ENCODE peak calls at places on chromosomes 2 and 18, in four cellular contexts. W, T, G and A are unnamed samples. For H3K4me1, the result is how much of the 10 kb centered on the place peaks cover.

GRCh38 chr18:29979884-29980283 is 1062.7 kb downstream of the DSC3 start:
- DNase-seq in W (no peak), T (no peak), G (no peak), A (no peak)

GRCh38 chr2:84815146-84815545 is 65.7 kb downstream of the TRABD2A start:
- DNase-seq in W (no peak), T (no peak), G (no peak), A (no peak)

GRCh38 chr2:56168163-56168562 is 15.6 kb upstream of the CCDC85A start:
- DNase-seq in W (no peak), T (no peak), G (no peak), A (no peak)

GRCh38 chr2:137252934-137253333 is 487.6 kb downstream of the THSD7B start:
- DNase-seq in W (no peak), T (no peak), G (no peak), A (no peak)

GRCh38 chr2:118310016-118310877 is 222.0 kb downstream of the INSIG2 start:
- DNase-seq in W (peak), T (peak), G (peak), A (peak)

GRCh38 chr2:38997784-38998183 is 108.1 kb downstream of the ARHGEF33 start:
- DNase-seq in W (no peak), T (no peak), G (no peak), A (no peak)

GRCh38 chr2:88733155-88733902 is 41.9 kb downstream of the RPIA start:
- DNase-seq in W (no peak), T (no peak), G (no peak), A (no peak)

GRCh38 chr2:215903208-215903607 is 110.1 kb downstream of the MREG start:
- DNase-seq in W (no peak), T (no peak), G (no peak), A (no peak)

GRCh38 chr2:71151620-71152019 is 21.2 kb downstream of the MPHOSPH10 start:
- DNase-seq in W (no peak), T (no peak), G (no peak), A (no peak)

GRCh38 chr18:45687617-45688016 is 36.4 kb upstream of the SLC14A1 start:
- DNase-seq in W (no peak), T (no peak), G (no peak), A (peak)

GRCh38 chr2:238700506-238701050 is 147.3 kb upstream of the TWIST2 start:
- DNase-seq in W (peak), T (no peak), G (no peak), A (no peak)

GRCh38 chr18:394276-394996 is 106.1 kb downstream of the COLEC12 start:
- DNase-seq in W (no peak), T (no peak), G (no peak), A (no peak)

GRCh38 chr18:10739152-10739551 is 213.3 kb downstream of the NAPG start:
- DNase-seq in W (no peak), T (no peak), G (no peak), A (no peak)

GRCh38 chr2:189161894-189162293 is 17.7 kb downstream of the COL5A2 start:
- DNase-seq in W (no peak), T (no peak), G (no peak), A (no peak)

GRCh38 chr2:26585100-26585499 is 56.1 kb downstream of the CIB4 start:
- DNase-seq in W (no peak), T (no peak), G (no peak), A (no peak)

GRCh38 chr18:8706545-8706980 is 1.2 kb downstream of the MTCL1 start:
- DNase-seq in W (no peak), T (no peak), G (no peak), A (no peak)

GRCh38 chr2:28344756-28345291 is 47.8 kb upstream of the FOSL2 start:
- DNase-seq in W (no peak), T (no peak), G (no peak), A (peak)

GRCh38 chr2:226403360-226403759 is 396.3 kb downstream of the IRS1 start:
- DNase-seq in W (no peak), T (no peak), G (no peak), A (no peak)

GRCh38 chr18:78994000-78994399 is 14.4 kb downstream of the SALL3 start:
- DNase-seq in W (no peak), T (no peak), G (no peak), A (no peak)

GRCh38 chr2:221346411-221346810 is 225.7 kb downstream of the EPHA4 start:
- DNase-seq in W (no peak), T (no peak), G (no peak), A (no peak)

GRCh38 chr2:224925822-224926124 is 116.5 kb downstream of the DOCK10 start:
- DNase-seq in W (no peak), T (no peak), G (no peak), A (no peak)

GRCh38 chr2:231452799-231453508 is 11.3 kb downstream of the NCL start:
- DNase-seq in W (no peak), T (no peak), G (no peak), A (no peak)

GRCh38 chr2:173831312-173832229 is 133.6 kb downstream of the SP3 start:
- DNase-seq in W (peak), T (no peak), G (no peak), A (no peak)

GRCh38 chr2:233990261-233990798 is 60.2 kb upstream of the SPP2 start:
- DNase-seq in W (no peak), T (peak), G (peak), A (peak)

GRCh38 chr18:7624697-7625096 is 57.6 kb downstream of the PTPRM start:
- DNase-seq in W (no peak), T (no peak), G (no peak), A (no peak)

GRCh38 chr2:214481204-214481603 is 70.3 kb downstream of the VWC2L start:
- DNase-seq in W (no peak), T (no peak), G (no peak), A (no peak)

GRCh38 chr2:32865399-32866068 is 81.2 kb upstream of the LTBP1 start:
- DNase-seq in W (no peak), T (no peak), G (no peak), A (no peak)

GRCh38 chr2:42879116-42879705 is 86.8 kb upstream of the HAAO start:
- DNase-seq in W (no peak), T (no peak), G (no peak), A (no peak)

GRCh38 chr2:170714156-170715061 is 728 bp upstream of the SP5 start:
- DNase-seq in W (no peak), T (no peak), G (peak), A (no peak)

GRCh38 chr2:189060096-189060642 is 86.0 kb downstream of the COL3A1 start:
- DNase-seq in W (no peak), T (no peak), G (no peak), A (no peak)

GRCh38 chr2:170362895-170363582 is 185.1 kb downstream of the MYO3B start:
- DNase-seq in W (peak), T (no peak), G (no peak), A (no peak)

GRCh38 chr18:44733069-44733753 is 52.5 kb downstream of the SETBP1 start:
- DNase-seq in W (peak), T (no peak), G (no peak), A (no peak)

GRCh38 chr2:124258481-124258880 is 233.4 kb downstream of the CNTNAP5 start:
- DNase-seq in W (no peak), T (no peak), G (no peak), A (no peak)

GRCh38 chr2:158142568-158143332 is 41.1 kb downstream of the UPP2 start:
- DNase-seq in W (no peak), T (no peak), G (no peak), A (no peak)

GRCh38 chr2:189763908-189764661 is 1.5 kb upstream of the OSGEPL1 start:
- DNase-seq in W (no peak), T (no peak), G (peak), A (no peak)

GRCh38 chr2:109237792-109238191 is 108.8 kb downstream of the SH3RF3 start:
- DNase-seq in W (no peak), T (no peak), G (no peak), A (no peak)

GRCh38 chr2:78202986-78203670 is 681.0 kb upstream of the LRRTM4 start:
- DNase-seq in W (no peak), T (no peak), G (no peak), A (no peak)

DNA sequence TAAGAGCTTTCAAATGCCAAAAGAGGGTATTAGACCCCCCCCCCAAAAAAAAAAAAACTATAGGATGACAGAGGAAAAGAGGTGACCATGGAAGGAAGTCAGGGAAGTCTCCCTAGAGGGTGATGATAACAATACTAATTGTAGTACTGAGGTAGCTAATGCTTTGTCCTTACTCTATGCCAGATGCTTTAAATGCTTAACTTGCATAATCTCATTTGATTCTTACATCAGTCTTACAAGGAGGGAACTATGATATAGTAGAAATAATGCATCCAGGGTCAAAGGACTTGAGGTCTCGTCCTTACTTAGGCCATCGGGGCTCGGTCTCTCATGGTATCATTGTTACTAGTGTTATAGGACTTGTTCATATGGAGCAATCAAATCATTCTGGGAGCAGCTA is 9.1 kb downstream of the IDH1 start:
- DNase-seq in W (no peak), T (no peak), G (no peak), A (no peak)
- H3K4me1 ChIP-seq in W (under half), T (under half), G (under half), A (under half)

GRCh38 chr18:13448028-13448795 is 229.7 kb downstream of the LDLRAD4 start:
- DNase-seq in W (no peak), T (no peak), G (no peak), A (no peak)
- H3K4me3 ChIP-seq in W (no peak), T (no peak), G (no peak), A (no peak)

GRCh38 chr2:119545076-119545475 is 827 bp downstream of the CFAP221 start:
- DNase-seq in W (no peak), T (no peak), G (peak), A (no peak)
- H3K27ac ChIP-seq in W (no peak), T (no peak), G (peak), A (no peak)

DNA sequence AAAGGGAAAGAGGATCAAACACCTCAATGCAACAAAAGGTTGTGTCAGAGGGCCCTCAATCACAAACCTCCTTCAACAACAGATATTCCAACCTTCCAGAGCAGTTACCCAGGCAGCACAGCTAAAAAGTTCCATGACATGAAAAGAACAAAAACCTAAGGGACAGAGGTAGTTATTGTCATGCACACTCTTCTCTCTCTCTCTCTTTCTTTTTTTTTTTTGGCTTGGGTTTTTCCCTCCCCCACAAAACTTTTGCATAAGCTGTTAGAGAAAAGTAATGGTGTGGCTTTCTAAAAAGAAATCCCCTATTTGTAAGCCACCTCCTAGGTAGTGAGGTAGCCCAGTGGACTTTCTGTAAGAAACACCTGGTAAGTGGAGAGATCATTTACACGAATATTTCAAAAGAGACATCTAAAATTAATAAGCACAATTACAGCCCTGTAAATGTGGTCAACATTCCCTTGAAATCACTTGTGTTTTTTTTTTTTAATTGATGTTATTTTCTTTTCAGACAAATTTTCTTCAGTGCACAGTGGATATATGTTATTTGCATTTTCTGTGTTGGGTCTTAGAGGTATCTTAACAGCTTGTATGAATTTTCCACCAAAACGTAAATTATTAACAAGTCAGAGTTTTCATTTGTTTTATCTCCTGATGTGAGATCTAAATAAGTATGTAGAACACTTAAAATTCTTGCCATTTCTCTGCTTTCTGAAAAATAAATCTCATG is 48.4 kb downstream of the ZEB2 start:
- DNase-seq in W (no peak), T (no peak), G (no peak), A (no peak)
- H3K4me1 ChIP-seq in W (under half), T (under half), G (under half), A (under half)

GRCh38 chr2:163850036-163850435 is 114.2 kb upstream of the FIGN start:
- DNase-seq in W (no peak), T (no peak), G (peak), A (no peak)
- H3K4me3 ChIP-seq in W (no peak), T (no peak), G (no peak), A (no peak)